ENCODE peak calls at places on chromosomes 1 and 21, in four cellular contexts. One of them, this sample, is unnamed.
A peak's percentile ranks its signal among the peaks of the same experiment; 100 is the strongest.

GRCh38 chr1:85681087-85681486 is 27.1 kb downstream of the ZNHIT6 start:
- DNase-seq in HepG2: peak; percentile 97
- DNase-seq in K562: no peak
- DNase-seq in GM12878: no peak
- DNase-seq in this sample: no peak

GRCh38 chr1:228697209-228698016 is 37.9 kb upstream of the RHOU start:
- DNase-seq in HepG2: peak; percentile 60
- DNase-seq in K562: no peak
- DNase-seq in GM12878: no peak
- DNase-seq in this sample: peak; percentile 37

GRCh38 chr1:29356663-29357062 is 120.3 kb downstream of the PTPRU start:
- DNase-seq in HepG2: no peak
- DNase-seq in K562: peak; percentile 41
- DNase-seq in GM12878: no peak
- DNase-seq in this sample: no peak

GRCh38 chr1:197510691-197511378 is 242.8 kb downstream of the CRB1 start:
- DNase-seq in HepG2: no peak
- DNase-seq in K562: no peak
- DNase-seq in GM12878: no peak
- DNase-seq in this sample: no peak

GRCh38 chr1:168582690-168583325 is 6.4 kb downstream of the XCL1 start:
- DNase-seq in HepG2: no peak
- DNase-seq in K562: no peak
- DNase-seq in GM12878: no peak
- DNase-seq in this sample: no peak

GRCh38 chr21:44295163-44295601 is 4.7 kb upstream of the PFKL start:
- DNase-seq in HepG2: no peak
- DNase-seq in K562: no peak
- DNase-seq in GM12878: no peak
- DNase-seq in this sample: no peak

GRCh38 chr1:48061162-48062136 is 64.3 kb upstream of the TRABD2B start:
- DNase-seq in HepG2: peak; percentile 40
- DNase-seq in K562: peak; percentile 53
- DNase-seq in GM12878: no peak
- DNase-seq in this sample: peak; percentile 69

GRCh38 chr1:100799954-100800612 is 80.5 kb downstream of the VCAM1 start:
- DNase-seq in HepG2: peak; percentile 27
- DNase-seq in K562: no peak
- DNase-seq in GM12878: no peak
- DNase-seq in this sample: no peak

GRCh38 chr21:17548262-17548661 is 35.4 kb downstream of the CXADR start:
- DNase-seq in HepG2: no peak
- DNase-seq in K562: no peak
- DNase-seq in GM12878: no peak
- DNase-seq in this sample: no peak

GRCh38 chr1:21496063-21496462 is 13.2 kb upstream of the ALPL start:
- DNase-seq in HepG2: no peak
- DNase-seq in K562: no peak
- DNase-seq in GM12878: no peak
- DNase-seq in this sample: no peak

GRCh38 chr1:51729824-51730284 is 113.0 kb downstream of the OSBPL9 start:
- DNase-seq in HepG2: no peak
- DNase-seq in K562: peak; percentile 82
- DNase-seq in GM12878: no peak
- DNase-seq in this sample: no peak

GRCh38 chr21:44925027-44925755 is 4.5 kb upstream of the ITGB2 start:
- DNase-seq in HepG2: no peak
- DNase-seq in K562: no peak
- DNase-seq in GM12878: no peak
- DNase-seq in this sample: no peak

GRCh38 chr1:211378844-211379243 is 52.2 kb downstream of the TRAF5 start:
- DNase-seq in HepG2: no peak
- DNase-seq in K562: peak; percentile 48
- DNase-seq in GM12878: no peak
- DNase-seq in this sample: no peak

GRCh38 chr1:7985851-7986612 is 24.5 kb downstream of the PARK7 start:
- DNase-seq in HepG2: no peak
- DNase-seq in K562: no peak
- DNase-seq in GM12878: no peak
- DNase-seq in this sample: no peak

GRCh38 chr1:240820816-240821215 is 208.9 kb upstream of the GREM2 start:
- DNase-seq in HepG2: no peak
- DNase-seq in K562: no peak
- DNase-seq in GM12878: peak; percentile 2
- DNase-seq in this sample: no peak
- TF ChIP-seq NFIC in HepG2: no peak
- TF ChIP-seq NFIC in K562: no peak
- TF ChIP-seq NFIC in GM12878: no peak
- TF ChIP-seq NFIC in this sample: no peak

GRCh38 chr1:12111741-12112140 is 48.6 kb downstream of the TNFRSF8 start:
- DNase-seq in HepG2: no peak
- DNase-seq in K562: no peak
- DNase-seq in GM12878: no peak
- DNase-seq in this sample: no peak

GRCh38 chr1:12112711-12113161 is 49.6 kb downstream of the TNFRSF8 start:
- DNase-seq in HepG2: no peak
- DNase-seq in K562: no peak
- DNase-seq in GM12878: no peak
- DNase-seq in this sample: no peak

GRCh38 chr1:12114916-12115315 is 51.8 kb downstream of the TNFRSF8 start:
- DNase-seq in HepG2: no peak
- DNase-seq in K562: no peak
- DNase-seq in GM12878: no peak
- DNase-seq in this sample: no peak

GRCh38 chr1:12114340-12114683 is 51.2 kb downstream of the TNFRSF8 start:
- DNase-seq in HepG2: no peak
- DNase-seq in K562: no peak
- DNase-seq in GM12878: no peak
- DNase-seq in this sample: no peak

GRCh38 chr1:12113433-12114339 is 50.6 kb downstream of the TNFRSF8 start:
- DNase-seq in HepG2: no peak
- DNase-seq in K562: peak; percentile 26
- DNase-seq in GM12878: no peak
- DNase-seq in this sample: no peak
- TF ChIP-seq NFIC in HepG2: no peak
- TF ChIP-seq NFIC in K562: peak; percentile 69
- TF ChIP-seq NFIC in GM12878: no peak
- TF ChIP-seq NFIC in this sample: no peak

GRCh38 chr1:57860333-57860732 is 436.5 kb upstream of the DAB1 start:
- DNase-seq in HepG2: no peak
- DNase-seq in K562: no peak
- DNase-seq in GM12878: no peak
- DNase-seq in this sample: no peak
- TF ChIP-seq NFIC in HepG2: no peak
- TF ChIP-seq NFIC in K562: no peak
- TF ChIP-seq NFIC in GM12878: no peak
- TF ChIP-seq NFIC in this sample: no peak

DNA sequence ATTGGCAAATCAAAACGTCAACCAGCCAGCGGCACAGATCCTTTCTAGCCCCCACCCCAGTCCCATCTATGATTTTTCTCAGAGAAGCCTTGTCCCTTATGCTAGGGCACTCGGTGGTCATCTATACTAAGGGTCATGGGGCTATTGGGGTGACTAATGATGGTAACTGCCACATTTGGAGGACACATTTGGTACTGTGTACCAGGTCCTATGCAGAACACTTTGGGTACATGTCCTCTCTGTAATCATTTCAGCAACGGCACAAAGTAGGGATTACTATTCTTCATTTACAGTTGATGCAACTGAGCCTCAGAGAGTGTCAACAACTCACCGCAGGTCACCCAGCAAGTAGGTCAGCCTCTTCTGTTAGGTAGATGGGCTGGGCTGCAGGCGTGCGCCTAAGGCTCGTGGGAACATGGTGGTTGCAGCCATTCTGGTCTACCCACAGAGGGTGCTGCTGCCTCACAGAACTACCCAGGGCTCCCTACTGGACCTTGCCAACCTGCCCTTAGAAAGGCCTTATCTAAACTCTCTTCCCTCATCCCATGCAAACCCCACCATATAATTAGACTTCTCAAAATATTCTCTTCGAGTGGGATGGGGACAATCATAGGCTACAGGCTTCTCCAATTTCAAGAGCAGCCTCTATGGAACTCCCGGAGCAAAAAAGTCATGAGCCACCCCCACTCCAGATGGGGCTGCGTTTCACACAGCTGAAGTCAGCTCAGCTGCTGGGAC is 5.7 kb upstream of the SDHB start:
- DNase-seq in HepG2: peak; percentile 55
- DNase-seq in K562: peak; percentile 76
- DNase-seq in GM12878: peak; percentile 30
- DNase-seq in this sample: peak; percentile 78
- TF ChIP-seq NFIC in HepG2: no peak
- TF ChIP-seq NFIC in K562: no peak
- TF ChIP-seq NFIC in GM12878: no peak
- TF ChIP-seq NFIC in this sample: no peak

DNA sequence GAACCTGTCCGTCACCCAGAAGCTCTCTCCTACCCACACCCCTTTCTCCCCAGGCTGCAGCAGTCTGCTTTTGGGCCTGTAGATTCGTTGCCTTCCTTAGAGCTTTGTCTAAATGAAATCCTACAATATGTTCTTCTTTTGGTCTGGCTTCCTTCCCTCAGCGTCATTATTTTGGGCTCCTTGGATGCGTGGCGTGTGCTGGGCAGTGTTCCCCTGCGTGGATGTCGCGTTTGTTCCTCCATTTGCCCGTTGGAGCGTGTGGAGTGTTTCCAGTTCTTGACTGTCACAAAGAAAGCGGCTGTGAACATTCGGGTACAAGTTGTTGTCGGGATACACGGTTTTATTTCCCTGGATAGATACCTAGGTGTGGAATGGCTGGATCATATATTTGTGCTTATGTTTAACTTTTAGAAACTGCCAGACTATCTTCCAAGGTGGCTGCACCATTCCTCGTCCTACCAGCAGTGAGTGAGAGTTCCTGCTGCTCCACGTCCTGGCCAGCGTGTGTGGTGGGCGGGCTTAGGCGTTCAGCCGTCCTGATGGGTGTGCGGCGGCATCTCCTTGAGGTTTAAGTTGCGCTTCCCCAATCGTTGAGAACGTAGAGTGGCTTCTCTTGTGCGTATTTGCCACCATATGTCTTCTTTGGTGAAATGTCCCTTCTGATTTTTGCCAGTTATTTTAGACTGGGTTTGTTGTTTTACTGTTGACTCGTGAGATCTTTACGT is 31.7 kb downstream of the SKI start:
- DNase-seq in HepG2: no peak
- DNase-seq in K562: no peak
- DNase-seq in GM12878: no peak
- DNase-seq in this sample: no peak
- TF ChIP-seq NFIC in HepG2: no peak
- TF ChIP-seq NFIC in K562: no peak
- TF ChIP-seq NFIC in GM12878: no peak
- TF ChIP-seq NFIC in this sample: no peak

This sample was measured in SK-N-SH.